ENCODE peak calls at places on chromosomes 2 and 18, in six cellular contexts. L is nucleus accumbens, R is spleen, P is NCI-H524, S is hypothalamus, Q is ELF-1. K is an unnamed sample.

GRCh38 chr2:63034575-63034974 is 16.1 kb upstream of the OTX1 start:
- DNase-seq in L (no peak), Q (no peak), S (no peak), R (no peak), P (no peak), K (no peak)

GRCh38 chr2:17960925-17961324 is 82.5 kb downstream of the KCNS3 start:
- DNase-seq in L (no peak), Q (no peak), R (no peak), P (no peak), S (no peak), K (no peak)

GRCh38 chr2:221943078-221943810 is 355.6 kb downstream of the PAX3 start:
- DNase-seq in L (no peak), P (no peak), Q (no peak), S (peak), R (no peak), K (no peak)

GRCh38 chr2:179842498-179843153 is 18.8 kb downstream of the ZNF385B start:
- DNase-seq in S (no peak), L (no peak), Q (peak), P (peak), R (no peak), K (no peak)

GRCh38 chr18:26547302-26548143 is 830 bp downstream of the KCTD1 start:
- DNase-seq in Q (peak), L (peak), R (peak), S (peak), P (no peak), K (peak)

GRCh38 chr2:158932246-158932645 is 36.2 kb upstream of the TANC1 start:
- DNase-seq in S (no peak), Q (no peak), R (no peak), L (no peak), P (no peak), K (no peak)

GRCh38 chr2:105856576-105856975 is 111.9 kb downstream of the NCK2 start:
- DNase-seq in P (no peak), S (no peak), Q (no peak), R (no peak), L (no peak), K (no peak)

GRCh38 chr2:191245046-191245868 is at the start of gene MYO1B:
- DNase-seq in L (no peak), P (peak), R (peak), Q (peak), S (no peak), K (no peak)

GRCh38 chr2:128746356-128746755 is 427.7 kb upstream of the HS6ST1 start:
- DNase-seq in Q (no peak), L (no peak), R (no peak), S (no peak), P (no peak), K (peak)

GRCh38 chr2:1744446-1745170 is at the start of gene PXDN:
- DNase-seq in S (no peak), P (no peak), R (peak), L (peak), Q (no peak), K (no peak)